ENCODE peak calls at places on chromosome 1, in four cellular contexts. S is fibroblast of lung, M is GM12878, W is DND-41. N is an unnamed sample. For H4K20me1, the result is how much of the 10 kb centered on the place peaks cover.

GRCh38 chr1:20284046-20284445 is 6.6 kb upstream of the VWA5B1 start:
- DNase-seq in W (no peak), M (no peak), S (no peak), N (no peak)

GRCh38 chr1:24321712-24322635 is 2.8 kb downstream of the GRHL3 start:
- DNase-seq in M (no peak), S (peak), W (peak), N (peak)

GRCh38 chr1:176942346-176942745 is 222.2 kb downstream of the ASTN1 start:
- DNase-seq in S (no peak), M (no peak), W (no peak), N (no peak)

GRCh38 chr1:215526147-215526845 is 40.8 kb upstream of the KCTD3 start:
- DNase-seq in M (peak), S (peak), W (no peak), N (peak)

GRCh38 chr1:47793563-47793962 is 203.6 kb downstream of the TRABD2B start:
- DNase-seq in M (no peak), W (no peak), S (no peak), N (no peak)

GRCh38 chr1:6762060-6762459 is 23.2 kb upstream of the CAMTA1 start:
- DNase-seq in W (no peak), M (no peak), S (no peak), N (no peak)

GRCh38 chr1:3577711-3578432 is 33.4 kb downstream of the MEGF6 start:
- DNase-seq in S (peak), W (no peak), M (no peak), N (peak)

GRCh38 chr1:203127672-203128611 is at the start of gene ADORA1:
- DNase-seq in W (no peak), M (no peak), S (peak), N (no peak)

GRCh38 chr1:53862507-53862906 is 24.4 kb upstream of the NDC1 start:
- DNase-seq in S (no peak), M (no peak), W (no peak), N (peak)

GRCh38 chr1:107820797-107821196 is 144.2 kb downstream of the VAV3 start:
- DNase-seq in W (no peak), S (peak), M (no peak), N (no peak)

GRCh38 chr1:34787461-34788420 is 5.1 kb upstream of the GJA4 start:
- DNase-seq in S (peak), M (no peak), W (peak), N (peak)

GRCh38 chr1:235277709-235278108 is 50.3 kb downstream of the ARID4B start:
- DNase-seq in W (no peak), S (peak), M (no peak), N (no peak)

GRCh38 chr1:100834779-100835645 is 59.6 kb downstream of the EXTL2 start:
- DNase-seq in S (no peak), W (peak), M (no peak), N (peak)

GRCh38 chr1:13600762-13601483 is 17.3 kb downstream of the PDPN start:
- DNase-seq in M (no peak), S (no peak), W (no peak), N (no peak)

GRCh38 chr1:30660241-30660640 is 63.1 kb downstream of the MATN1 start:
- DNase-seq in M (no peak), S (no peak), W (no peak), N (no peak)

GRCh38 chr1:53543771-53544695 is 84.8 kb downstream of the DMRTB1 start:
- DNase-seq in M (no peak), S (no peak), W (no peak), N (no peak)

GRCh38 chr1:111204211-111204883 is 3.9 kb upstream of the DENND2D start:
- DNase-seq in W (peak), M (peak), S (no peak), N (peak)

GRCh38 chr1:167532375-167532774 is 14.0 kb upstream of the CD247 start:
- DNase-seq in W (no peak), M (no peak), S (no peak), N (no peak)

GRCh38 chr1:31038360-31038759 is 27.2 kb downstream of the PUM1 start:
- DNase-seq in W (no peak), S (peak), M (no peak), N (no peak)

GRCh38 chr1:94672934-94673333 is 131.4 kb upstream of the F3 start:
- DNase-seq in M (no peak), S (peak), W (no peak), N (no peak)

GRCh38 chr1:10623391-10624145 is 148.8 kb downstream of the PEX14 start:
- DNase-seq in W (no peak), M (no peak), S (no peak), N (no peak)

DNA sequence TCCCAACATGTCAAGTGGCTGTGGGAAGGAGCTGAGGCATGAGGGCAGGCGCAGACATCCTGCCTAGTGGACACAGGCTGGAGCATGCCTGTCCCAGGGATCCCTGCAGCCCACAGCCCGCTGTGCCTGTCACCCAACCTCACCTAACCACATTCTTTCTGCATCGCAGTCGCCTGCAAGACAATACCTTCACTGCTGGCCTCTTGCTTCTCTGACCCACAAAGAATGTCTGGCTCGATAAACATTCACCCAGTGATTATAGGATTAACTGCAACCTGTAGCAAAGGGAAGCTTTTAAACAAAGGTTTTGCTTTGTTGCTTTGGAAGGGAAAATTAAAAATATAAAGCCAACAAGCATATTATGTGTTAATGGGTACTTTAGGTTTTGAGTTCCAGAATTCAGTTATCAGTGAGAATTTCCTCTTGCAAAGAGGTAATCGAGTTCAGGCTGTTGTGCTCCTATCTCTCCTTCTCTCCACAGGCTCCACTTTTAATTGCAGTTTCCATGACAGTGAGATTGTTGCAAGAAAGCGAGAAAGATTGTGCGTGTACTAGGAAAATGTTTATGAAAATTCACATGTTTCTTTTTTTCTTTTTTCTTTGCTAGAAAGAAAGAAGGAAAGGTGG is 40.0 kb upstream of the ZNF648 start:
- DNase-seq in S (peak), W (no peak), M (no peak), N (no peak)
- H3K4me2 ChIP-seq in S (no peak), W (no peak), M (no peak), N (no peak)

GRCh38 chr1:1776672-1777393 is 1.4 kb downstream of the NADK start:
- DNase-seq in S (no peak), M (no peak), W (no peak), N (no peak)
- H4K20me1 ChIP-seq in S (under half), M (under half), W (under half), N (under half)

DNA sequence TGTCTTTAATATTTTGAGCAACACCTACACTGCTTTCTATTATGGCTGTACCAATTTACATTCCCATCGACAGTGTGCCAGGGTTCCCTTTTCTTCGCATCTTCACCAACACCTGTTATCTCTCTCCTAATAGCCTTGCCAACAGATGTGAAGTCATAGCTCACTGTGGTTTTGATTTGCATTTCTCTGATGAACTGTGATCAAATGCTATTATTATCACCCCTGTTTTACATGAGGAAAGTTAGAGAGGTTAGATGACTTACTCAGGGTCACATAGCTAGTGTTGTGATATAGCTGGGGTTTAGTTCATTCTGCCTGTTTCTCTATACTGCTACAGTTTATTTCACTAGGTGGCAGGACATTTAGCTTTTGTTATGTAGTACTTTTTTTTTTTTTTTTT is 204.1 kb downstream of the FMN2 start:
- DNase-seq in W (no peak), S (peak), M (no peak), N (peak)
- H3K4me2 ChIP-seq in W (no peak), S (no peak), M (no peak), N (peak)

DNA sequence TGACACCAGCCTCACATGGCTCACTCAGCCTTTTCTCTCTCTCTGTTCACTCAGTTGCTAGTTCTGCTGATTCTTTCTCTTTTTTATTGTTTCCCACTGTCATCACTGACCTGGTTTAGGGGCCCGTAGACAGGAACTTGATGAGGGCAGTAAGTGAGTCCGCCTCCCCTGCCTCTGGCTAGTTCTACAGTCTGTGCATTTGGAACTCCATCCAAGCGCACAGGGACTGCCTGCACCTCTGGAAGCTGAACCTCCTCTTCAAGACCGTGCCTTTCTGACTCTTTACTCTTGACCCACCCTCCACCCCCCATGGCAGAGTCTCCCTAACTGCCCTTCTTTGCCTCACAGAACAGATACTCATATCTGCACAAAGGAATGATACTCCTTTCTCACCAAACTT is 4.2 kb downstream of the TENT5C start:
- DNase-seq in W (no peak), S (no peak), M (no peak), N (no peak)
- H4K20me1 ChIP-seq in W (under half), S (under half), M (under half), N (under half)

GRCh38 chr1:212722270-212722945 is 22.8 kb upstream of the BATF3 start:
- DNase-seq in W (no peak), M (no peak), S (no peak), N (no peak)
- H3K4me2 ChIP-seq in W (no peak), M (no peak), S (no peak), N (no peak)

GRCh38 chr1:42312576-42313212 is 22.3 kb downstream of the FOXJ3 start:
- DNase-seq in M (no peak), W (no peak), S (no peak), N (no peak)

GRCh38 chr1:42306977-42307376 is 28.1 kb downstream of the FOXJ3 start:
- DNase-seq in S (no peak), W (no peak), M (no peak), N (no peak)

GRCh38 chr1:42313970-42314369 is 21.1 kb downstream of the FOXJ3 start:
- DNase-seq in W (no peak), S (no peak), M (no peak), N (no peak)

GRCh38 chr1:42311897-42312296 is 23.1 kb downstream of the FOXJ3 start:
- DNase-seq in W (no peak), M (no peak), S (no peak), N (no peak)

GRCh38 chr1:42311138-42311537 is 23.9 kb downstream of the FOXJ3 start:
- DNase-seq in W (no peak), S (no peak), M (no peak), N (no peak)
- H4K20me1 ChIP-seq in W (half or more), S (under half), M (under half), N (under half)

GRCh38 chr1:9425859-9426258 is 113.4 kb upstream of the SLC25A33 start:
- DNase-seq in M (no peak), S (no peak), W (no peak), N (no peak)
- H3K4me2 ChIP-seq in M (peak), S (no peak), W (peak), N (peak)